ENCODE peak calls at places on chromosomes 1 and 21, in nine cellular contexts. T, I, Z, N, X, Q, O, U and B are unnamed samples.
A peak's percentile ranks its signal among the peaks of the same experiment; 100 is the strongest.

GRCh38 chr1:232984577-232985425 is 34.4 kb downstream of the NTPCR start:
- DNase-seq in T (no peak), I (no peak), Z (no peak), N (no peak), X (no peak), Q (no peak), O (no peak), U (no peak), B (no peak)

GRCh38 chr21:45187646-45188045 is 100.0 kb downstream of the POFUT2 start:
- DNase-seq in T (no peak), I (no peak), Z (no peak), N (peak; percentile 11), X (no peak), Q (no peak), O (no peak), U (peak; percentile 3), B (no peak)

GRCh38 chr1:160358073-160358472 is 8.8 kb upstream of the NHLH1 start:
- DNase-seq in T (no peak), I (no peak), Z (no peak), N (no peak), X (no peak), Q (no peak), O (no peak), U (no peak), B (no peak)

GRCh38 chr1:95022527-95022926 is 50.2 kb downstream of the ALG14 start:
- DNase-seq in T (no peak), I (no peak), Z (no peak), N (no peak), X (no peak), Q (no peak), O (no peak), U (no peak), B (no peak)

GRCh38 chr21:26185021-26185420 is 14.5 kb upstream of the APP start:
- DNase-seq in T (no peak), I (no peak), Z (no peak), N (no peak), X (no peak), Q (no peak), O (no peak), U (no peak), B (no peak)

GRCh38 chr1:145991799-145992412 is 4.5 kb downstream of the TXNIP start:
- DNase-seq in T (no peak), I (no peak), Z (no peak), N (no peak), X (no peak), Q (no peak), O (no peak), U (no peak), B (no peak)

GRCh38 chr1:6037338-6037762 is 8.3 kb upstream of the KCNAB2 start:
- DNase-seq in T (no peak), I (no peak), Z (no peak), N (peak; percentile 57), X (no peak), Q (no peak), O (no peak), U (peak; percentile 47), B (peak; percentile 73)

GRCh38 chr1:183404456-183404855 is 13.7 kb downstream of the NMNAT2 start:
- DNase-seq in T (no peak), I (no peak), Z (no peak), N (no peak), X (no peak), Q (no peak), O (no peak), U (no peak), B (no peak)

GRCh38 chr1:216183007-216183406 is 240.2 kb downstream of the USH2A start:
- DNase-seq in T (no peak), I (no peak), Z (peak; percentile 5), N (peak; percentile 0), X (no peak), Q (peak; percentile 84), O (no peak), U (no peak), B (no peak)

GRCh38 chr1:117661027-117661426 is 55.2 kb downstream of the TENT5C start:
- DNase-seq in T (no peak), I (no peak), Z (no peak), N (no peak), X (peak; percentile 39), Q (no peak), O (no peak), U (no peak), B (no peak)

GRCh38 chr1:151828931-151829330 is 2.7 kb downstream of the RORC start:
- DNase-seq in T (no peak), I (peak; percentile 84), Z (peak; percentile 49), N (peak; percentile 75), X (no peak), Q (peak; percentile 88), O (peak; percentile 69), U (no peak), B (no peak)

GRCh38 chr1:240693036-240693435 is 81.1 kb upstream of the GREM2 start:
- DNase-seq in T (no peak), I (no peak), Z (no peak), N (no peak), X (no peak), Q (no peak), O (no peak), U (no peak), B (no peak)

GRCh38 chr1:17744666-17745563 is 10.2 kb upstream of the ACTL8 start:
- DNase-seq in T (no peak), I (no peak), Z (no peak), N (peak; percentile 12), X (no peak), Q (no peak), O (no peak), U (no peak), B (no peak)

GRCh38 chr21:38567577-38568360 is 69.5 kb upstream of the ERG start:
- DNase-seq in T (no peak), I (no peak), Z (peak; percentile 27), N (peak; percentile 18), X (no peak), Q (peak; percentile 13), O (no peak), U (no peak), B (no peak)

GRCh38 chr1:192887426-192887825 is 78.6 kb downstream of the RGS2 start:
- DNase-seq in T (no peak), I (no peak), Z (no peak), N (no peak), X (no peak), Q (peak; percentile 63), O (no peak), U (no peak), B (no peak)

GRCh38 chr1:99469641-99470040 is 176.3 kb upstream of the PALMD start:
- DNase-seq in T (no peak), I (no peak), Z (no peak), N (no peak), X (no peak), Q (no peak), O (no peak), U (no peak), B (no peak)

GRCh38 chr1:96424882-96425281 is 296.7 kb upstream of the PTBP2 start:
- DNase-seq in T (no peak), I (no peak), Z (no peak), N (peak; percentile 10), X (no peak), Q (no peak), O (no peak), U (no peak), B (no peak)

GRCh38 chr21:25827513-25827912 is 92.7 kb downstream of the GABPA start:
- DNase-seq in T (no peak), I (no peak), Z (no peak), N (no peak), X (no peak), Q (no peak), O (no peak), U (no peak), B (no peak)

GRCh38 chr1:153922076-153922837 is 515 bp downstream of the GATAD2B start:
- DNase-seq in T (no peak), I (peak; percentile 75), Z (peak; percentile 74), N (no peak), X (no peak), Q (peak; percentile 79), O (peak; percentile 64), U (peak; percentile 88), B (no peak)

GRCh38 chr1:861714-862113 is 62.0 kb upstream of the SAMD11 start:
- DNase-seq in T (no peak), I (no peak), Z (no peak), N (no peak), X (no peak), Q (no peak), O (no peak), U (no peak), B (no peak)

DNA sequence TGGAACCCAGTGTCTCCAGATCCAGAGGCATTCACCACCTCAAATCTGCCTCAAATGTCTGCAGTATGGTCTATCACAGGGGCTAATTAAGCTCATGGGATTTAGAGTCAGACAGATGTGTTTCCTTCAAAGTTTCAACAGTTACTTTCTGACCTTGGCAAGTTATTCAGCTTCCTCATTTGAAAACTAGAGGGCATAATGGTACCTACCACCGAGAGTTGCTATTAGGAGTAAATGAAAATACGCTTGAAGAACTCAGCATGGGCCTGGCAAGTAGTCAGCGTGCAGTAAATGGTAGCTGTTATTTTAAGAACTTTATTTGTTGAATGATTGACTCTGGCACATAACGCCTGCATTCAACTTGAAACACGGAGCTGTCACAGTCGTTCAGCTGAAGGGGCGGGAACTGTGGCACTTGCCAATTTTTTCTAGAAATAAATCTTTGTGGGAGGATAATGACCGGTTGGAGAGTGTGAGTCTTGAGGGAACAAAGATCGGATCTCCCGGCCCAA is 1.2 kb upstream of the CAP1 start:
- DNase-seq in T (no peak), I (no peak), Z (no peak), N (peak; percentile 66), X (no peak), Q (no peak), O (no peak), U (peak; percentile 88), B (no peak)
- TF ChIP-seq CTCF in T (no peak), I (no peak), Z (no peak), N (no peak), X (no peak), Q (no peak), O (no peak), U (peak; percentile 72), B (peak; percentile 25)

DNA sequence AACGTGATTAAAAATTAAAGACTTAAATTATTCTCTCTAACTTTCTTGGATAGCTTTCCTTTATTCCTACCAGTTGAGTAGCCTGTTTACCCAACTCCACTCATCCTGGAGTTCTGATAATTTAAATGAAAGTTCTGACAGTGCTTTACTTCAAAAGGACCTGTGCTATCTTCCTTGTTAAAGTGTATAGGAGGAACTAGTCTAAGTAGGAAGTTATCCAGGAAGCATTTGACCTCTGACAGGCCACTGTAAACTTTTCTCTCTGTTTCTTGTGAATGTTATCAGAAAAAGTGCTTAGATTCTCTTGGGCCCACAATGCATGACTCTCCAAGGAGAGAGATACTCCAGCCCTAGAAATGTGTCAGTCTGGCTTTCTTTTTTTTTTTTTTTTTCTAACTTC is 9.2 kb downstream of the UAP1 start:
- DNase-seq in T (no peak), I (no peak), Z (no peak), N (no peak), X (no peak), Q (no peak), O (no peak), U (no peak), B (no peak)
- TF ChIP-seq CTCF in T (no peak), I (no peak), Z (no peak), N (no peak), X (no peak), Q (no peak), O (no peak), U (no peak), B (no peak)

GRCh38 chr1:24961961-24962861 is 32.1 kb upstream of the RUNX3 start:
- DNase-seq in T (no peak), I (no peak), Z (no peak), N (no peak), X (no peak), Q (peak; percentile 65), O (peak; percentile 35), U (no peak), B (no peak)
- TF ChIP-seq CTCF in T (no peak), I (no peak), Z (no peak), N (no peak), X (no peak), Q (peak; percentile 70), O (peak; percentile 18), U (peak; percentile 71), B (peak; percentile 22)

GRCh38 chr1:226223786-226224244 is 351 bp downstream of the MIXL1 start:
- DNase-seq in T (peak; percentile 69), I (peak; percentile 41), Z (peak; percentile 43), N (peak; percentile 8), X (peak; percentile 14), Q (peak; percentile 77), O (peak; percentile 31), U (peak; percentile 77), B (peak; percentile 77)
- TF ChIP-seq CTCF in T (no peak), I (no peak), Z (no peak), N (no peak), X (no peak), Q (peak; percentile 58), O (no peak), U (peak; percentile 58), B (peak; percentile 30)